ENCODE peak calls at places on chromosomes 4 and X, in ten cellular contexts. U is tibial artery, O is ascending aorta, P is keratinocyte, Y is lower lobe of right lung, V is iPS DF 6.9, X is PC-3, B is endodermal cell, A is H9, K is upper lobe of right lung. M is an unnamed sample.

GRCh38 chrX:66144258-66144657 is 19.8 kb upstream of the HEPH start:
- DNase-seq in X (no peak), P (no peak), V (no peak), B (no peak), U (no peak), O (no peak), A (no peak), Y (no peak), K (no peak), M (no peak)

GRCh38 chr4:83489711-83490326 is 4.9 kb upstream of the ABRAXAS1 start:
- DNase-seq in U (no peak), K (no peak), P (no peak), A (peak; percentile 40), X (no peak), O (no peak), B (peak; percentile 53), Y (no peak), V (no peak), M (no peak)

GRCh38 chrX:116239944-116240391 is 69.4 kb downstream of the AGTR2 start:
- DNase-seq in Y (no peak), K (no peak), O (no peak), U (no peak), V (no peak), B (no peak), X (peak; percentile 80), A (no peak), P (peak; percentile 2), M (no peak)

GRCh38 chr4:118776166-118776954 is 59.6 kb downstream of the SEC24D start:
- DNase-seq in X (peak; percentile 7), A (no peak), P (no peak), O (no peak), K (no peak), Y (no peak), U (no peak), V (no peak), B (no peak), M (no peak)

GRCh38 chr4:157004279-157005161 is 32.9 kb upstream of the PDGFC start:
- DNase-seq in U (no peak), O (no peak), X (no peak), Y (no peak), A (no peak), B (no peak), K (no peak), P (no peak), V (no peak), M (no peak)

GRCh38 chr4:74456056-74456744 is 11.3 kb downstream of the AREG start:
- DNase-seq in O (no peak), P (peak; percentile 56), U (no peak), K (no peak), Y (no peak), A (no peak), V (no peak), X (peak; percentile 54), B (no peak), M (no peak)

GRCh38 chr4:105765690-105766407 is 57.3 kb downstream of the GSTCD start:
- DNase-seq in U (no peak), V (no peak), A (peak; percentile 39), K (no peak), O (no peak), P (peak; percentile 36), Y (no peak), B (peak; percentile 61), X (peak; percentile 85), M (no peak)

GRCh38 chr4:94375364-94375763 is 32.7 kb upstream of the HPGDS start:
- DNase-seq in P (no peak), U (no peak), A (no peak), O (no peak), X (no peak), V (no peak), B (peak; percentile 64), K (no peak), Y (no peak), M (no peak)

GRCh38 chrX:34884693-34885277 is 57.8 kb upstream of the FAM47B start:
- DNase-seq in K (no peak), P (peak; percentile 46), X (peak; percentile 71), B (no peak), U (no peak), Y (no peak), O (no peak), A (no peak), V (no peak), M (no peak)

GRCh38 chr4:83217721-83218522 is 66.7 kb downstream of the COQ2 start:
- DNase-seq in X (no peak), P (no peak), A (no peak), K (no peak), V (no peak), B (no peak), Y (no peak), O (no peak), U (no peak), M (peak; percentile 37)

GRCh38 chr4:173486714-173487392 is 43.2 kb downstream of the HAND2 start:
- DNase-seq in U (no peak), B (no peak), P (no peak), A (no peak), Y (no peak), K (no peak), X (no peak), V (no peak), O (no peak), M (no peak)

GRCh38 chrX:18722500-18723071 is 15.1 kb downstream of the PPEF1 start:
- DNase-seq in Y (no peak), X (no peak), B (no peak), A (no peak), U (no peak), O (no peak), K (no peak), P (no peak), V (no peak), M (no peak)

GRCh38 chr4:25174674-25175073 is 14.4 kb upstream of the SEPSECS start:
- DNase-seq in X (peak; percentile 64), K (no peak), O (no peak), P (no peak), Y (no peak), A (no peak), B (no peak), V (no peak), U (no peak), M (no peak)

GRCh38 chr4:188041721-188042120 is 46.1 kb downstream of the ZFP42 start:
- DNase-seq in K (no peak), Y (no peak), A (no peak), U (no peak), V (no peak), P (no peak), O (no peak), B (no peak), X (no peak), M (no peak)

GRCh38 chr4:7904108-7904516 is 35.5 kb downstream of the AFAP1 start:
- DNase-seq in V (no peak), A (no peak), Y (no peak), U (no peak), K (no peak), B (no peak), P (no peak), X (no peak), O (peak; percentile 80), M (no peak)

GRCh38 chr4:76641351-76641750 is 206.3 kb downstream of the SHROOM3 start:
- DNase-seq in P (no peak), V (no peak), K (no peak), Y (no peak), X (no peak), A (no peak), U (no peak), O (no peak), B (no peak), M (no peak)

GRCh38 chr4:147788791-147789190 is 56.9 kb downstream of the ARHGAP10 start:
- DNase-seq in V (no peak), O (no peak), K (no peak), A (no peak), X (no peak), U (no peak), Y (no peak), B (no peak), P (no peak), M (no peak)

GRCh38 chr4:71064521-71064920 is 71.1 kb downstream of the DCK start:
- DNase-seq in U (no peak), K (no peak), P (no peak), X (no peak), B (no peak), A (no peak), V (no peak), Y (no peak), O (no peak), M (no peak)
- H3K27ac ChIP-seq in U (no peak overlapping the region), K (no peak overlapping the region), P (no peak overlapping the region), X (no peak overlapping the region), B (no peak overlapping the region), A (no peak overlapping the region), V (no peak overlapping the region), Y (no peak overlapping the region), O (no peak overlapping the region), M (no peak overlapping the region)

GRCh38 chr4:1395941-1396805 is 10.1 kb downstream of the NKX1-1 start:
- DNase-seq in O (no peak), P (no peak), B (peak; percentile 24), K (peak; percentile 35), V (no peak), U (peak; percentile 42), X (no peak), Y (peak; percentile 37), A (no peak), M (no peak)
- H3K9me3 ChIP-seq in O (no peaks in the 10 kb centered on the region), P (peaks cover 10% of the 10 kb centered on the region), B (no peaks in the 10 kb centered on the region), K (no peaks in the 10 kb centered on the region), V (no peaks in the 10 kb centered on the region), U (peaks cover 21% of the 10 kb centered on the region), X (no peaks in the 10 kb centered on the region), Y (no peaks in the 10 kb centered on the region), A (peaks cover 6% of the 10 kb centered on the region), M (no peaks in the 10 kb centered on the region)

DNA sequence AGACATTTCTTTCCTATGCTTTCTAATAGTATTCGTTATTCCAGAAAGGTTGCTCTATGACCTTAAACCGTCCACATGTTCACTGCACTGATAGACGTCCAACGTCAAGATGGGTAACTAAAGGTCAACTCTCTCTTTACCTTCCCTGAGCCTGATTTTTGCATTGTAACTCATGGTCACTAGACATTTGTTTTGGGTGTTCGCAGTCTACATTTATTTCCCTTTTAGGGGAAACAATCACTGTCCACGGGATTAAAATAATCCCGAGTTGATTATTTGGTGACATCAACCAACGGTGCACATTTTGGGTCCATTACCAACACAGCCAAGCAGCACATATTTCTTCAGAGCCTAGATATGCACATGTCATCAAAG is 540 bp upstream of the HADH start:
- DNase-seq in K (no peak), X (no peak), U (no peak), O (no peak), A (no peak), V (no peak), B (no peak), P (no peak), Y (no peak), M (no peak)
- H3K4me1 ChIP-seq in K (peaks cover 47% of the 10 kb centered on the region), X (peaks cover 20% of the 10 kb centered on the region), U (peaks cover 40% of the 10 kb centered on the region), O (peaks cover 3% of the 10 kb centered on the region), A (no peaks in the 10 kb centered on the region), V (no peaks in the 10 kb centered on the region), B (no peaks in the 10 kb centered on the region), P (peaks cover 35% of the 10 kb centered on the region), Y (peaks cover 51% of the 10 kb centered on the region), M (peaks cover 25% of the 10 kb centered on the region)

DNA sequence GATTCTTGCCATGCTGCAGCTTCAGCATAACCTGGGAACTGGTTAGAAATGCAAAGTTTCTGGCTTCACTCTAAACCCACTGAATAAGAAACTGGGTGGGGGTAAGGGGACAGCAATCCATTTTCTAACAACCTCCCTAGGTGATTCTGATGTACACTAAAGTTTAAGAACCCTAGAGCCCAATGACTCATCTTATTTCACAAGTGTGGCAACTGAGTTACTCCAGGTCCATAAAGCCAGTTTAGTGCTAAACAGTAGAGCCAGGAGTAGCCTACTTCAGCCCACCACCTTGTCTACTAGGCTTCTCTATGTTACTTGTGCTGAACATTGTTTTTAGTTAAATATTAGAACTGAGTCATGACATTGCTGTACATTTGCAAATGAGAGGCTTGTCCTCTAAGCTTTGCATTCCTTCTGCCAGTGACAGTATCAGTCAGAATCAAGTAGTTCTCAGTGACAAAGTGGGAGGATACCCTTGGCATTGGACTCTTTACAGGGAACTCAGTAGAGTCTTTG is 517.9 kb downstream of the RPA4 start:
- DNase-seq in V (no peak), O (no peak), P (no peak), K (no peak), U (no peak), A (no peak), Y (no peak), B (no peak), X (peak; percentile 12), M (no peak)
- H3K27ac ChIP-seq in V (no peak overlapping the region), O (no peak overlapping the region), P (no peak overlapping the region), K (no peak overlapping the region), U (no peak overlapping the region), A (no peak overlapping the region), Y (no peak overlapping the region), B (no peak overlapping the region), X (peak overlapping the region; percentile 47), M (no peak overlapping the region)